ENCODE peak calls at places on chromosome 22, in eight cellular contexts. One of them, this sample, is unnamed.

GRCh38 chr22:37218771-37219411 is 6.6 kb upstream of the SSTR3 start:
- DNase-seq in right lobe of liver: no peak
- DNase-seq in dorsolateral prefrontal cortex: no peak
- DNase-seq in amygdala: no peak
- DNase-seq in GM10248: peak
- DNase-seq in hepatic stellate cell: no peak
- DNase-seq in activated effector memory CD4-positive, alpha-beta T cell treated with anti-CD3 and anti-CD28 coated beads, Interleukin-2, amount 50 U/mL, for 16 hours: peak
- DNase-seq in activated CD4-positive, alpha-beta T cell treated with anti-CD3 and anti-CD28 coated beads for 48 hours: peak
- DNase-seq in this sample: no peak

GRCh38 chr22:46107753-46108563 is 42.4 kb upstream of the PPARA start:
- DNase-seq in right lobe of liver: no peak
- DNase-seq in dorsolateral prefrontal cortex: no peak
- DNase-seq in amygdala: no peak
- DNase-seq in GM10248: no peak
- DNase-seq in hepatic stellate cell: no peak
- DNase-seq in activated effector memory CD4-positive, alpha-beta T cell treated with anti-CD3 and anti-CD28 coated beads, Interleukin-2, amount 50 U/mL, for 16 hours: no peak
- DNase-seq in activated CD4-positive, alpha-beta T cell treated with anti-CD3 and anti-CD28 coated beads for 48 hours: no peak
- DNase-seq in this sample: no peak

GRCh38 chr22:42769574-42770447 is 49.1 kb upstream of the A4GALT start:
- DNase-seq in right lobe of liver: no peak
- DNase-seq in dorsolateral prefrontal cortex: no peak
- DNase-seq in amygdala: no peak
- DNase-seq in GM10248: peak
- DNase-seq in hepatic stellate cell: peak
- DNase-seq in activated effector memory CD4-positive, alpha-beta T cell treated with anti-CD3 and anti-CD28 coated beads, Interleukin-2, amount 50 U/mL, for 16 hours: no peak
- DNase-seq in activated CD4-positive, alpha-beta T cell treated with anti-CD3 and anti-CD28 coated beads for 48 hours: no peak
- DNase-seq in this sample: no peak

GRCh38 chr22:50473855-50474671 is 772 bp downstream of the SBF1 start:
- DNase-seq in right lobe of liver: no peak
- DNase-seq in dorsolateral prefrontal cortex: no peak
- DNase-seq in amygdala: no peak
- DNase-seq in GM10248: no peak
- DNase-seq in hepatic stellate cell: peak
- DNase-seq in activated effector memory CD4-positive, alpha-beta T cell treated with anti-CD3 and anti-CD28 coated beads, Interleukin-2, amount 50 U/mL, for 16 hours: peak
- DNase-seq in activated CD4-positive, alpha-beta T cell treated with anti-CD3 and anti-CD28 coated beads for 48 hours: peak
- DNase-seq in this sample: no peak

GRCh38 chr22:40966683-40967082 is 15.5 kb downstream of the RBX1 start:
- DNase-seq in right lobe of liver: no peak
- DNase-seq in dorsolateral prefrontal cortex: no peak
- DNase-seq in amygdala: no peak
- DNase-seq in GM10248: no peak
- DNase-seq in hepatic stellate cell: no peak
- DNase-seq in activated effector memory CD4-positive, alpha-beta T cell treated with anti-CD3 and anti-CD28 coated beads, Interleukin-2, amount 50 U/mL, for 16 hours: no peak
- DNase-seq in activated CD4-positive, alpha-beta T cell treated with anti-CD3 and anti-CD28 coated beads for 48 hours: no peak
- DNase-seq in this sample: no peak

GRCh38 chr22:25623310-25623734 is 58.8 kb downstream of the GRK3 start:
- DNase-seq in right lobe of liver: no peak
- DNase-seq in dorsolateral prefrontal cortex: no peak
- DNase-seq in amygdala: no peak
- DNase-seq in GM10248: peak
- DNase-seq in hepatic stellate cell: no peak
- DNase-seq in activated effector memory CD4-positive, alpha-beta T cell treated with anti-CD3 and anti-CD28 coated beads, Interleukin-2, amount 50 U/mL, for 16 hours: no peak
- DNase-seq in activated CD4-positive, alpha-beta T cell treated with anti-CD3 and anti-CD28 coated beads for 48 hours: peak
- DNase-seq in this sample: no peak

GRCh38 chr22:24591286-24591830 is 1.5 kb downstream of the LRRC75B start:
- DNase-seq in right lobe of liver: no peak
- DNase-seq in dorsolateral prefrontal cortex: no peak
- DNase-seq in amygdala: no peak
- DNase-seq in GM10248: no peak
- DNase-seq in hepatic stellate cell: no peak
- DNase-seq in activated effector memory CD4-positive, alpha-beta T cell treated with anti-CD3 and anti-CD28 coated beads, Interleukin-2, amount 50 U/mL, for 16 hours: no peak
- DNase-seq in activated CD4-positive, alpha-beta T cell treated with anti-CD3 and anti-CD28 coated beads for 48 hours: no peak
- DNase-seq in this sample: no peak

GRCh38 chr22:43726296-43726695 is 85.8 kb downstream of the EFCAB6 start:
- DNase-seq in right lobe of liver: no peak
- DNase-seq in dorsolateral prefrontal cortex: no peak
- DNase-seq in amygdala: no peak
- DNase-seq in GM10248: no peak
- DNase-seq in hepatic stellate cell: no peak
- DNase-seq in activated effector memory CD4-positive, alpha-beta T cell treated with anti-CD3 and anti-CD28 coated beads, Interleukin-2, amount 50 U/mL, for 16 hours: no peak
- DNase-seq in activated CD4-positive, alpha-beta T cell treated with anti-CD3 and anti-CD28 coated beads for 48 hours: no peak
- DNase-seq in this sample: no peak

GRCh38 chr22:20637740-20638139 is 130.3 kb downstream of the MED15 start:
- DNase-seq in right lobe of liver: no peak
- DNase-seq in dorsolateral prefrontal cortex: no peak
- DNase-seq in amygdala: no peak
- DNase-seq in GM10248: no peak
- DNase-seq in hepatic stellate cell: no peak
- DNase-seq in activated effector memory CD4-positive, alpha-beta T cell treated with anti-CD3 and anti-CD28 coated beads, Interleukin-2, amount 50 U/mL, for 16 hours: peak
- DNase-seq in activated CD4-positive, alpha-beta T cell treated with anti-CD3 and anti-CD28 coated beads for 48 hours: no peak
- DNase-seq in this sample: no peak

GRCh38 chr22:46974077-46974476 is 211.6 kb downstream of the TBC1D22A start:
- DNase-seq in right lobe of liver: no peak
- DNase-seq in dorsolateral prefrontal cortex: no peak
- DNase-seq in amygdala: no peak
- DNase-seq in GM10248: no peak
- DNase-seq in hepatic stellate cell: no peak
- DNase-seq in activated effector memory CD4-positive, alpha-beta T cell treated with anti-CD3 and anti-CD28 coated beads, Interleukin-2, amount 50 U/mL, for 16 hours: no peak
- DNase-seq in activated CD4-positive, alpha-beta T cell treated with anti-CD3 and anti-CD28 coated beads for 48 hours: no peak
- DNase-seq in this sample: no peak

GRCh38 chr22:37473437-37473946 is 12.7 kb downstream of the MFNG start:
- DNase-seq in right lobe of liver: no peak
- DNase-seq in dorsolateral prefrontal cortex: no peak
- DNase-seq in amygdala: no peak
- DNase-seq in GM10248: no peak
- DNase-seq in hepatic stellate cell: no peak
- DNase-seq in activated effector memory CD4-positive, alpha-beta T cell treated with anti-CD3 and anti-CD28 coated beads, Interleukin-2, amount 50 U/mL, for 16 hours: no peak
- DNase-seq in activated CD4-positive, alpha-beta T cell treated with anti-CD3 and anti-CD28 coated beads for 48 hours: no peak
- DNase-seq in this sample: no peak

GRCh38 chr22:28021116-28021997 is 102.3 kb upstream of the PITPNB start:
- DNase-seq in right lobe of liver: peak
- DNase-seq in dorsolateral prefrontal cortex: no peak
- DNase-seq in amygdala: no peak
- DNase-seq in GM10248: no peak
- DNase-seq in hepatic stellate cell: no peak
- DNase-seq in activated effector memory CD4-positive, alpha-beta T cell treated with anti-CD3 and anti-CD28 coated beads, Interleukin-2, amount 50 U/mL, for 16 hours: peak
- DNase-seq in activated CD4-positive, alpha-beta T cell treated with anti-CD3 and anti-CD28 coated beads for 48 hours: no peak
- DNase-seq in this sample: peak

GRCh38 chr22:37684803-37685615 is 1.1 kb upstream of the NOL12 start:
- DNase-seq in right lobe of liver: peak
- DNase-seq in dorsolateral prefrontal cortex: no peak
- DNase-seq in amygdala: no peak
- DNase-seq in GM10248: no peak
- DNase-seq in hepatic stellate cell: no peak
- DNase-seq in activated effector memory CD4-positive, alpha-beta T cell treated with anti-CD3 and anti-CD28 coated beads, Interleukin-2, amount 50 U/mL, for 16 hours: no peak
- DNase-seq in activated CD4-positive, alpha-beta T cell treated with anti-CD3 and anti-CD28 coated beads for 48 hours: no peak
- DNase-seq in this sample: peak

GRCh38 chr22:41908409-41909289 is 6.2 kb downstream of the SHISA8 start:
- DNase-seq in right lobe of liver: peak
- DNase-seq in dorsolateral prefrontal cortex: no peak
- DNase-seq in amygdala: no peak
- DNase-seq in GM10248: no peak
- DNase-seq in hepatic stellate cell: no peak
- DNase-seq in activated effector memory CD4-positive, alpha-beta T cell treated with anti-CD3 and anti-CD28 coated beads, Interleukin-2, amount 50 U/mL, for 16 hours: no peak
- DNase-seq in activated CD4-positive, alpha-beta T cell treated with anti-CD3 and anti-CD28 coated beads for 48 hours: no peak
- DNase-seq in this sample: peak

GRCh38 chr22:47292546-47293320 is 530.3 kb downstream of the TBC1D22A start:
- DNase-seq in right lobe of liver: no peak
- DNase-seq in dorsolateral prefrontal cortex: no peak
- DNase-seq in amygdala: no peak
- DNase-seq in GM10248: no peak
- DNase-seq in hepatic stellate cell: no peak
- DNase-seq in activated effector memory CD4-positive, alpha-beta T cell treated with anti-CD3 and anti-CD28 coated beads, Interleukin-2, amount 50 U/mL, for 16 hours: no peak
- DNase-seq in activated CD4-positive, alpha-beta T cell treated with anti-CD3 and anti-CD28 coated beads for 48 hours: no peak
- DNase-seq in this sample: peak

GRCh38 chr22:45318558-45319318 is 9.0 kb downstream of the FAM118A start:
- DNase-seq in right lobe of liver: no peak
- DNase-seq in dorsolateral prefrontal cortex: no peak
- DNase-seq in amygdala: no peak
- DNase-seq in GM10248: peak
- DNase-seq in hepatic stellate cell: no peak
- DNase-seq in activated effector memory CD4-positive, alpha-beta T cell treated with anti-CD3 and anti-CD28 coated beads, Interleukin-2, amount 50 U/mL, for 16 hours: peak
- DNase-seq in activated CD4-positive, alpha-beta T cell treated with anti-CD3 and anti-CD28 coated beads for 48 hours: peak
- DNase-seq in this sample: no peak

GRCh38 chr22:39723899-39724351 is 153.4 kb downstream of the CACNA1I start:
- DNase-seq in right lobe of liver: peak
- DNase-seq in dorsolateral prefrontal cortex: no peak
- DNase-seq in amygdala: no peak
- DNase-seq in GM10248: no peak
- DNase-seq in hepatic stellate cell: no peak
- DNase-seq in activated effector memory CD4-positive, alpha-beta T cell treated with anti-CD3 and anti-CD28 coated beads, Interleukin-2, amount 50 U/mL, for 16 hours: peak
- DNase-seq in activated CD4-positive, alpha-beta T cell treated with anti-CD3 and anti-CD28 coated beads for 48 hours: no peak
- DNase-seq in this sample: peak

GRCh38 chr22:29621761-29622526 is 18.5 kb downstream of the NF2 start:
- DNase-seq in right lobe of liver: no peak
- DNase-seq in dorsolateral prefrontal cortex: no peak
- DNase-seq in amygdala: no peak
- DNase-seq in GM10248: no peak
- DNase-seq in hepatic stellate cell: peak
- DNase-seq in activated effector memory CD4-positive, alpha-beta T cell treated with anti-CD3 and anti-CD28 coated beads, Interleukin-2, amount 50 U/mL, for 16 hours: no peak
- DNase-seq in activated CD4-positive, alpha-beta T cell treated with anti-CD3 and anti-CD28 coated beads for 48 hours: no peak
- DNase-seq in this sample: no peak

GRCh38 chr22:36587289-36588154 is 58.6 kb upstream of the EIF3D start:
- DNase-seq in right lobe of liver: no peak
- DNase-seq in dorsolateral prefrontal cortex: no peak
- DNase-seq in amygdala: no peak
- DNase-seq in GM10248: no peak
- DNase-seq in hepatic stellate cell: peak
- DNase-seq in activated effector memory CD4-positive, alpha-beta T cell treated with anti-CD3 and anti-CD28 coated beads, Interleukin-2, amount 50 U/mL, for 16 hours: no peak
- DNase-seq in activated CD4-positive, alpha-beta T cell treated with anti-CD3 and anti-CD28 coated beads for 48 hours: no peak
- DNase-seq in this sample: no peak

GRCh38 chr22:47372596-47373385 is 610.3 kb downstream of the TBC1D22A start:
- DNase-seq in right lobe of liver: peak
- DNase-seq in dorsolateral prefrontal cortex: no peak
- DNase-seq in amygdala: no peak
- DNase-seq in GM10248: no peak
- DNase-seq in hepatic stellate cell: no peak
- DNase-seq in activated effector memory CD4-positive, alpha-beta T cell treated with anti-CD3 and anti-CD28 coated beads, Interleukin-2, amount 50 U/mL, for 16 hours: peak
- DNase-seq in activated CD4-positive, alpha-beta T cell treated with anti-CD3 and anti-CD28 coated beads for 48 hours: no peak
- DNase-seq in this sample: no peak

GRCh38 chr22:24244144-24244787 is 616 bp downstream of the GGT5 start:
- DNase-seq in right lobe of liver: no peak
- DNase-seq in dorsolateral prefrontal cortex: no peak
- DNase-seq in amygdala: no peak
- DNase-seq in GM10248: no peak
- DNase-seq in hepatic stellate cell: no peak
- DNase-seq in activated effector memory CD4-positive, alpha-beta T cell treated with anti-CD3 and anti-CD28 coated beads, Interleukin-2, amount 50 U/mL, for 16 hours: no peak
- DNase-seq in activated CD4-positive, alpha-beta T cell treated with anti-CD3 and anti-CD28 coated beads for 48 hours: no peak
- DNase-seq in this sample: no peak

GRCh38 chr22:47452184-47452583 is 689.7 kb downstream of the TBC1D22A start:
- DNase-seq in right lobe of liver: no peak
- DNase-seq in dorsolateral prefrontal cortex: no peak
- DNase-seq in amygdala: no peak
- DNase-seq in GM10248: no peak
- DNase-seq in hepatic stellate cell: no peak
- DNase-seq in activated effector memory CD4-positive, alpha-beta T cell treated with anti-CD3 and anti-CD28 coated beads, Interleukin-2, amount 50 U/mL, for 16 hours: no peak
- DNase-seq in activated CD4-positive, alpha-beta T cell treated with anti-CD3 and anti-CD28 coated beads for 48 hours: peak
- DNase-seq in this sample: no peak

GRCh38 chr22:26547426-26547825 is 35.2 kb upstream of the TFIP11 start:
- DNase-seq in right lobe of liver: no peak
- DNase-seq in dorsolateral prefrontal cortex: no peak
- DNase-seq in amygdala: no peak
- DNase-seq in GM10248: no peak
- DNase-seq in hepatic stellate cell: no peak
- DNase-seq in activated effector memory CD4-positive, alpha-beta T cell treated with anti-CD3 and anti-CD28 coated beads, Interleukin-2, amount 50 U/mL, for 16 hours: peak
- DNase-seq in activated CD4-positive, alpha-beta T cell treated with anti-CD3 and anti-CD28 coated beads for 48 hours: peak
- DNase-seq in this sample: no peak

GRCh38 chr22:37032535-37033460 is 13.3 kb downstream of the MPST start:
- DNase-seq in right lobe of liver: peak
- DNase-seq in dorsolateral prefrontal cortex: no peak
- DNase-seq in amygdala: no peak
- DNase-seq in GM10248: no peak
- DNase-seq in hepatic stellate cell: no peak
- DNase-seq in activated effector memory CD4-positive, alpha-beta T cell treated with anti-CD3 and anti-CD28 coated beads, Interleukin-2, amount 50 U/mL, for 16 hours: no peak
- DNase-seq in activated CD4-positive, alpha-beta T cell treated with anti-CD3 and anti-CD28 coated beads for 48 hours: no peak
- DNase-seq in this sample: peak

GRCh38 chr22:23268877-23269276 is 88.6 kb downstream of the BCR start:
- DNase-seq in right lobe of liver: no peak
- DNase-seq in dorsolateral prefrontal cortex: no peak
- DNase-seq in amygdala: no peak
- DNase-seq in GM10248: peak
- DNase-seq in hepatic stellate cell: no peak
- DNase-seq in activated effector memory CD4-positive, alpha-beta T cell treated with anti-CD3 and anti-CD28 coated beads, Interleukin-2, amount 50 U/mL, for 16 hours: no peak
- DNase-seq in activated CD4-positive, alpha-beta T cell treated with anti-CD3 and anti-CD28 coated beads for 48 hours: no peak
- DNase-seq in this sample: no peak

GRCh38 chr22:37907036-37907954 is 1.2 kb downstream of the MICALL1 start:
- DNase-seq in right lobe of liver: no peak
- DNase-seq in dorsolateral prefrontal cortex: no peak
- DNase-seq in amygdala: no peak
- DNase-seq in GM10248: no peak
- DNase-seq in hepatic stellate cell: peak
- DNase-seq in activated effector memory CD4-positive, alpha-beta T cell treated with anti-CD3 and anti-CD28 coated beads, Interleukin-2, amount 50 U/mL, for 16 hours: no peak
- DNase-seq in activated CD4-positive, alpha-beta T cell treated with anti-CD3 and anti-CD28 coated beads for 48 hours: no peak
- DNase-seq in this sample: no peak

GRCh38 chr22:20188567-20188877 is 37.7 kb upstream of the CCDC188 start:
- DNase-seq in right lobe of liver: no peak
- DNase-seq in dorsolateral prefrontal cortex: no peak
- DNase-seq in amygdala: no peak
- DNase-seq in GM10248: no peak
- DNase-seq in hepatic stellate cell: no peak
- DNase-seq in activated effector memory CD4-positive, alpha-beta T cell treated with anti-CD3 and anti-CD28 coated beads, Interleukin-2, amount 50 U/mL, for 16 hours: no peak
- DNase-seq in activated CD4-positive, alpha-beta T cell treated with anti-CD3 and anti-CD28 coated beads for 48 hours: no peak
- DNase-seq in this sample: no peak

GRCh38 chr22:20859615-20860014 is 808 bp downstream of the SNAP29 start:
- DNase-seq in right lobe of liver: no peak
- DNase-seq in dorsolateral prefrontal cortex: no peak
- DNase-seq in amygdala: no peak
- DNase-seq in GM10248: no peak
- DNase-seq in hepatic stellate cell: no peak
- DNase-seq in activated effector memory CD4-positive, alpha-beta T cell treated with anti-CD3 and anti-CD28 coated beads, Interleukin-2, amount 50 U/mL, for 16 hours: peak
- DNase-seq in activated CD4-positive, alpha-beta T cell treated with anti-CD3 and anti-CD28 coated beads for 48 hours: no peak
- DNase-seq in this sample: no peak

GRCh38 chr22:19011075-19011474 is 75.0 kb upstream of the PRODH start:
- DNase-seq in right lobe of liver: no peak
- DNase-seq in dorsolateral prefrontal cortex: no peak
- DNase-seq in amygdala: no peak
- DNase-seq in GM10248: no peak
- DNase-seq in hepatic stellate cell: no peak
- DNase-seq in activated effector memory CD4-positive, alpha-beta T cell treated with anti-CD3 and anti-CD28 coated beads, Interleukin-2, amount 50 U/mL, for 16 hours: no peak
- DNase-seq in activated CD4-positive, alpha-beta T cell treated with anti-CD3 and anti-CD28 coated beads for 48 hours: no peak
- DNase-seq in this sample: no peak

GRCh38 chr22:28369849-28370248 is 309.8 kb downstream of the TTC28 start:
- DNase-seq in right lobe of liver: no peak
- DNase-seq in dorsolateral prefrontal cortex: no peak
- DNase-seq in amygdala: no peak
- DNase-seq in GM10248: no peak
- DNase-seq in hepatic stellate cell: no peak
- DNase-seq in activated effector memory CD4-positive, alpha-beta T cell treated with anti-CD3 and anti-CD28 coated beads, Interleukin-2, amount 50 U/mL, for 16 hours: no peak
- DNase-seq in activated CD4-positive, alpha-beta T cell treated with anti-CD3 and anti-CD28 coated beads for 48 hours: no peak
- DNase-seq in this sample: no peak

GRCh38 chr22:49687333-49687732 is 140.3 kb downstream of the BRD1 start:
- DNase-seq in right lobe of liver: no peak
- DNase-seq in dorsolateral prefrontal cortex: no peak
- DNase-seq in amygdala: no peak
- DNase-seq in GM10248: no peak
- DNase-seq in hepatic stellate cell: no peak
- DNase-seq in activated effector memory CD4-positive, alpha-beta T cell treated with anti-CD3 and anti-CD28 coated beads, Interleukin-2, amount 50 U/mL, for 16 hours: peak
- DNase-seq in activated CD4-positive, alpha-beta T cell treated with anti-CD3 and anti-CD28 coated beads for 48 hours: no peak
- DNase-seq in this sample: no peak

GRCh38 chr22:41998361-41999261 is at the start of gene WBP2NL:
- DNase-seq in right lobe of liver: peak
- DNase-seq in dorsolateral prefrontal cortex: peak
- DNase-seq in amygdala: peak
- DNase-seq in GM10248: peak
- DNase-seq in hepatic stellate cell: peak
- DNase-seq in activated effector memory CD4-positive, alpha-beta T cell treated with anti-CD3 and anti-CD28 coated beads, Interleukin-2, amount 50 U/mL, for 16 hours: peak
- DNase-seq in activated CD4-positive, alpha-beta T cell treated with anti-CD3 and anti-CD28 coated beads for 48 hours: peak
- DNase-seq in this sample: peak

GRCh38 chr22:18116634-18117033 is 6.0 kb downstream of the TUBA8 start:
- DNase-seq in right lobe of liver: no peak
- DNase-seq in dorsolateral prefrontal cortex: no peak
- DNase-seq in amygdala: no peak
- DNase-seq in GM10248: no peak
- DNase-seq in hepatic stellate cell: no peak
- DNase-seq in activated effector memory CD4-positive, alpha-beta T cell treated with anti-CD3 and anti-CD28 coated beads, Interleukin-2, amount 50 U/mL, for 16 hours: no peak
- DNase-seq in activated CD4-positive, alpha-beta T cell treated with anti-CD3 and anti-CD28 coated beads for 48 hours: no peak
- DNase-seq in this sample: no peak

This sample was measured in left lobe of liver.